ENCODE peak calls at places on chromosomes 5 and 9, in four cellular contexts. N, E, B and K are unnamed samples. For H3K36me3, the result is how much of the 10 kb centered on the place peaks cover.

GRCh38 chr9:127921592-127922120 is 4.8 kb upstream of the ST6GALNAC4 start:
- DNase-seq in B (peak), N (peak), E (peak), K (peak)

GRCh38 chr9:21856301-21857094 is 54.1 kb downstream of the MTAP start:
- DNase-seq in B (peak), E (no peak), N (no peak), K (no peak)

GRCh38 chr9:38434365-38434764 is 10.1 kb upstream of the IGFBPL1 start:
- DNase-seq in E (no peak), N (no peak), B (no peak), K (no peak)

GRCh38 chr9:73869261-73869660 is 627.9 kb upstream of the RORB start:
- DNase-seq in E (no peak), N (no peak), B (peak), K (no peak)

GRCh38 chr5:114362197-114362976 is 517 bp downstream of the KCNN2 start:
- DNase-seq in E (peak), B (peak), N (peak), K (peak)

GRCh38 chr5:33010851-33011250 is 299.7 kb downstream of the NPR3 start:
- DNase-seq in N (no peak), E (no peak), B (peak), K (no peak)

GRCh38 chr9:117987945-117988344 is 283.7 kb downstream of the TLR4 start:
- DNase-seq in E (no peak), N (no peak), B (no peak), K (no peak)

GRCh38 chr5:81422671-81423070 is 28.7 kb upstream of the ACOT12 start:
- DNase-seq in N (no peak), E (no peak), B (peak), K (no peak)

GRCh38 chr5:33565304-33565703 is 124.5 kb downstream of the TARS1 start:
- DNase-seq in N (peak), B (peak), E (no peak), K (no peak)

GRCh38 chr9:135288941-135289534 is 190.5 kb upstream of the PPP1R26 start:
- DNase-seq in B (no peak), N (peak), E (peak), K (no peak)

GRCh38 chr5:77644443-77645157 is 6.1 kb upstream of the OTP start:
- DNase-seq in E (peak), B (no peak), N (no peak), K (no peak)

GRCh38 chr5:33679791-33680190 is 212.0 kb downstream of the ADAMTS12 start:
- DNase-seq in B (peak), N (no peak), E (no peak), K (no peak)

DNA sequence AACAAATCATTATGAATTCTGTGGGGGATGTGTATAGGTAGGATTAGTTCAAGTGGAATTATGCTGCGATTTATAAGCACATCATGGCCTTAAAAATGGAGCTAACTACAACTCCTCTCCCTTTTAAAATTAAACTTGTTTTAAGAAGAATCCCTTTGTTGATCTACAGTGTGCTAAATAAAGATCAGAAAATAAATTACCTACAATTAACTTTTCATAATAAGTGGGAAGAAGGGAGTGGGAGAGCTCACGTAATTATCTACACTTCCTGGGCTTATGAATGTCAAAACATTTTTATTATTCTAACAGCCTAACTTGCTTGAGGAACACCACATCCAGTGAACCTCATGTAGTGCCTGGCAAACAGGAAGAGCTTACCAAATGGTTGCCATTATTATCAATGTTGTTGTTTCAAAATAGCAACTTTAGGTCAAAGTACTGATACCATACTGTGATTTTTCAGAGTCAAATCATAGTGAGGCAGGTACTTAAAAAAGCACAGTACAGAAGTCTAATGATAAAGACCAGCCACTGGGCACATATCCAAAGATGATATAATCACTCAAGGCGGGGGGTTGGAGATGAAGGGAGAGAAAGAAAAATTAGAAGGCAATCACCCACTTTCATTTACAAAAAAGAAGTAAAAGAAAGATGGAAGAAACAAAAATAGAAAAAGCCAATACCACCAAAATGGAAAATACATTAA is 174.0 kb downstream of the RAPGEF6 start:
- DNase-seq in N (no peak), E (no peak), B (no peak), K (no peak)
- H3K36me3 ChIP-seq in N (under half), E (under half), B (under half), K (under half)

GRCh38 chr5:61231813-61232212 is 69.5 kb upstream of the SMIM15 start:
- DNase-seq in B (no peak), N (no peak), E (no peak), K (no peak)
- H3K27ac ChIP-seq in B (no peak), N (no peak), E (no peak), K (no peak)

GRCh38 chr9:136985853-136986252 is 3.1 kb downstream of the LCNL1 start:
- DNase-seq in B (no peak), N (no peak), E (no peak), K (no peak)
- H3K4me3 ChIP-seq in B (no peak), N (no peak), E (no peak), K (no peak)

GRCh38 chr9:89405832-89406231 is 87.5 kb downstream of the SECISBP2 start:
- DNase-seq in E (peak), N (peak), B (no peak), K (peak)

GRCh38 chr9:89407070-89407469 is 88.8 kb downstream of the SECISBP2 start:
- DNase-seq in N (no peak), B (no peak), E (no peak), K (no peak)

GRCh38 chr9:89410022-89410421 is 87.9 kb downstream of the SEMA4D start:
- DNase-seq in B (no peak), E (no peak), N (no peak), K (no peak)

GRCh38 chr9:89410709-89411111 is 87.2 kb downstream of the SEMA4D start:
- DNase-seq in N (no peak), B (no peak), E (no peak), K (no peak)

DNA sequence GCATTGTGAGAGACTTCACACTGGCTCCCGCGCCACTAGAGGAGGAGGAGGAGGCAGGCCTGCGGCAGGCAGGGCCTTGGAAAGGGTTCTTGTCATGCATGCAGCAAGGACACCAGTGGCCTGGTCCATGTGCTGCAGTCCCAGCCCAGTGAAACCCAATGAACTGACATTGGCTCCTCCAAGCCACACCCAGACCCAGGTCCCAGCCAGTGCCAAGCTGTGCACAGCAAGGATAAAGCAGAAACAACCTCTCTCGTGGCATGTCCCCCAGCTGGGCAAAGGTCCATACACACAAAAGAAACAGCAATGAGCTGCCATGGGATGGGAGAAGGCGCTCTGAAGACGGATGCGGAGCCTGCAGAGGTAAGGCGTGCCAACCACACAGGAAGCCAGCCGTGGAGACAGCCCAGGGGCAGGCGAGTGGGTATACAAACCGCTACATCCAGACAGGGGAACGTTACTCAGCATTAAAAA is 89.2 kb downstream of the SEMA4D start:
- DNase-seq in N (no peak), E (no peak), B (no peak), K (no peak)
- H3K36me3 ChIP-seq in N (under half), E (under half), B (under half), K (under half)

DNA sequence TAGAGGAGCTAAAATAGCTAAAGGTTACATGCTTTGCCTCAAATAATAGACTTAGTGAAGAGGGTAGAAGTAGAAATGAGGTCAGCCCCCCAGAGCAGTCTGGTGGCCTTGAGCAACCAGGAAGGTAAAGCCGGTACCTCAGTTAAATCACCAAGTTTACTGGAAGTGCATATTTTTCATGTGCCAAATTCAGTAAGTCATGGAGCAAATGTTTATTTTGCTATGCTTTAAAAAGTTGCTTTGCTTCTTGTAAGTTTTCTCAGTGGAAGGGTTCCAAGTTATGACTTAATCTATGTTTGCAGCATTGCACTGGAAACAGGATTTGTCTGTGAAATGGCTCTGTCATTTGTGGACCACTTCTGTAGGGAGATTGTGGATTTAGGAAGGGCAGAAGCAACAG is 256.7 kb downstream of the ARRDC3 start:
- DNase-seq in B (peak), N (no peak), E (no peak), K (peak)
- H3K27ac ChIP-seq in B (no peak), N (peak), E (peak), K (peak)

DNA sequence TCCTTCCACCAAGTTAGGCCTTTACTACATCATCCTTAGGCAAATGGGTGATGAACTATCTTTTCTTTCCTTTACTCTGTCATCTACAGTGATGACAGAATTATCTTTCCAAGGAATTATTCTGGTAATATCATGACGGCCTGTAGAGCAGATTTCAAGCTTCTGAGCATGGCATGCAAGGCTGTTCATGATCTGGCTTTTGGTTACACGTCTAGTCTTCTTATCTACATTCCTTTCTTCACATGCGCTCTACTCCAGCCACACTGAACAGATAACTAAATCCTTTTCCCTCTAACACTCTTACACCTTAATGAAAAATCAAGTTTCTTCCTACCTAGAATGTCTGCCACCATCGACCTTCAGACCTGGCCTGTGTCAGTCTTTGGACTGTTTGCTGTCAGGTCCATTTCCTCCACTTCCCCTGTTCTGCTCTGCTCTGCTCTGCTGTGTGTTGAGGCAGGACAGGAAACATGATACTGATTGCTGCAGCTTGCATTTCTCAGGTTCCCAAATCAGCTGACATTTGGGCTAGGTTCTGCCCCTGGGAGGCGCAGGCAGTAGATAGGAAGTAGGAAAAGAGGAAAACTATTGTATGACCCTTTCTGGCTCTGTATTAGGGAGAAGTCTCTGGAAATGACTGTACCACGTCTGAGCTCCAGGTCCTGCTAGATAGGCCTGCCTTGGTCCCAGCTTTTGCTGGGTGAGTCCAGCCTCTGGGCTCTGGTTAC is 4.2 kb downstream of the SCGB3A2 start:
- DNase-seq in N (no peak), B (no peak), E (no peak), K (no peak)
- H3K4me3 ChIP-seq in N (no peak), B (no peak), E (no peak), K (no peak)

DNA sequence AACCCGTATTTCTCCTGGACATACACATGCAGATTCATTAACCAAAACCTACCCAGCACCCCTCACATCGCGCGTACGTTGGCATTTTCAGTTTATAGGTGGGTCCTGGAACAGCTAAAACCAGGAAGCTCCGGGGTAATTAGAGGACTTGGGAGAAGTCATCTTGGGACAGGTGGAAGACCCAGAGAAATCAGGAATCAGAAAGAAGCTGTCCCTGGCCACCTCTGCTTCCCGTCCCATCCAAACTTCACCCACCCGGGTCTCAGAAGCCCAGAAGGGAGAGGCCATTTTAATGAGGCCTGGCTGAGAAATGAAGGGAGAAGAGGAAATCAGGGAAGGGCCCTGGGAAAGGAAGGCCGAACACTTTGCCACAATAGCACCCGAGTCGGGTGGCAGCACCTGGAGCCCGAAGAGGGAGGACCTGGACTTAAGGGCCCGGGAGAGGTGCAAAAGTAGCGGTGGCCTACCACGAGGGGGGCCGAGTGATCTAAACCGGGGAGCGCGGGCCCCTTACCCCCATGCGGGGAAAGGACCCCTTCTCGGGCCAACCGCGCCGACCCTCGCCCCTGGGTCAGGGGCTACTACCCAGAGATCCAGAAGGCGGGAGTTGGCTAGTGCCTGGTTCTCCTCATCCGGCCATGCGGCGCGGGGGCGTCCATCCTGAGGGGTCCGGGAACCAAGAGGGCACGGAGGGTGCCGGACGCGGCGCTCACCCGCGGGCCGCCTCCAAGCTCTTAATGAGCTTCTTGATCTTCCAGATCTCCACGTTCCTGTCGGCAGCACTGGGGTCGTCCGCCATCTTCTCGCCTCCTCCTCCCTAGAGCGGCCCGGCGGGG is 698 bp downstream of the ETF1 start:
- DNase-seq in N (no peak), B (no peak), E (no peak), K (no peak)
- H3K36me3 ChIP-seq in N (under half), B (under half), E (under half), K (under half)